ENCODE peak calls at places on chromosome 12, in four cellular contexts. P, J, W and I are unnamed samples.

GRCh38 chr12:9649532-9649940 is 20.0 kb upstream of the CLEC2D start:
- DNase-seq in J (no peak), P (no peak), W (no peak), I (no peak)

GRCh38 chr12:75447695-75448393 is 32.7 kb upstream of the GLIPR1 start:
- DNase-seq in J (no peak), W (peak; percentile 55), P (no peak), I (peak; percentile 2)

GRCh38 chr12:66713984-66714383 is 35.1 kb upstream of the GRIP1 start:
- DNase-seq in P (no peak), J (no peak), W (no peak), I (no peak)

GRCh38 chr12:78442454-78442801 is 422.1 kb upstream of the SYT1 start:
- DNase-seq in W (peak; percentile 6), P (no peak), J (peak; percentile 61), I (no peak)

GRCh38 chr12:71558445-71558844 is 105.2 kb downstream of the ZFC3H1 start:
- DNase-seq in W (no peak), P (no peak), J (peak; percentile 29), I (no peak)

GRCh38 chr12:53223391-53224267 is 8.4 kb downstream of the RARG start:
- DNase-seq in P (no peak), J (peak; percentile 73), W (peak; percentile 59), I (no peak)

GRCh38 chr12:5768171-5768879 is 176.7 kb downstream of the ANO2 start:
- DNase-seq in J (no peak), W (no peak), P (no peak), I (no peak)

GRCh38 chr12:76247026-76247688 is 101.1 kb downstream of the BBS10 start:
- DNase-seq in W (no peak), P (no peak), J (peak; percentile 67), I (no peak)

GRCh38 chr12:59937148-59937547 is 341.3 kb downstream of the SLC16A7 start:
- DNase-seq in P (no peak), J (peak; percentile 21), W (no peak), I (no peak)

GRCh38 chr12:31740618-31741017 is 11.8 kb upstream of the AMN1 start:
- DNase-seq in J (no peak), P (no peak), W (no peak), I (no peak)

GRCh38 chr12:106006940-106007339 is 131.8 kb downstream of the NUAK1 start:
- DNase-seq in W (no peak), P (no peak), J (no peak), I (no peak)

GRCh38 chr12:131368073-131369071 is 342.5 kb upstream of the SFSWAP start:
- DNase-seq in J (no peak), P (peak; percentile 78), W (no peak), I (no peak)

GRCh38 chr12:42360747-42361403 is 34.9 kb downstream of the PPHLN1 start:
- DNase-seq in P (peak; percentile 63), W (no peak), J (no peak), I (no peak)

GRCh38 chr12:76303365-76303764 is 44.9 kb downstream of the BBS10 start:
- DNase-seq in J (no peak), W (no peak), P (no peak), I (no peak)

GRCh38 chr12:1932264-1932777 is 13.9 kb upstream of the CACNA2D4 start:
- DNase-seq in W (no peak), J (peak; percentile 30), P (peak; percentile 84), I (no peak)

GRCh38 chr12:26690601-26691000 is 142.4 kb downstream of the ITPR2 start:
- DNase-seq in P (no peak), W (no peak), J (no peak), I (no peak)

GRCh38 chr12:28051516-28052456 is 79.3 kb upstream of the PTHLH start:
- DNase-seq in J (peak; percentile 65), W (no peak), P (no peak), I (no peak)

GRCh38 chr12:46792925-46793324 is 32.9 kb downstream of the SLC38A4 start:
- DNase-seq in W (no peak), J (no peak), P (no peak), I (no peak)

GRCh38 chr12:130041983-130042812 is 120.1 kb upstream of the FZD10 start:
- DNase-seq in W (no peak), J (no peak), P (peak; percentile 89), I (peak; percentile 57)

GRCh38 chr12:105742567-105742874 is 396.2 kb downstream of the NUAK1 start:
- DNase-seq in J (no peak), W (no peak), P (no peak), I (no peak)

GRCh38 chr12:6367065-6367968 is 8.0 kb downstream of the SCNN1A start:
- DNase-seq in P (no peak), W (no peak), J (no peak), I (no peak)

GRCh38 chr12:27213830-27214787 is 30.0 kb upstream of the STK38L start:
- DNase-seq in W (no peak), P (no peak), J (no peak), I (no peak)

GRCh38 chr12:125125271-125125670 is 60.0 kb downstream of the AACS start:
- DNase-seq in P (no peak), J (no peak), W (no peak), I (no peak)

GRCh38 chr12:46430340-46430948 is 57.9 kb upstream of the SLC38A2 start:
- DNase-seq in J (peak; percentile 78), P (no peak), W (peak; percentile 95), I (peak; percentile 89)

GRCh38 chr12:78977463-78977862 is 112.9 kb downstream of the SYT1 start:
- DNase-seq in J (no peak), W (no peak), P (no peak), I (no peak)

GRCh38 chr12:71392521-71393145 is 47.0 kb upstream of the LGR5 start:
- DNase-seq in P (no peak), W (peak; percentile 33), J (peak; percentile 81), I (peak; percentile 59)

GRCh38 chr12:128852885-128853284 is 393 bp upstream of the GLT1D1 start:
- DNase-seq in W (no peak), P (no peak), J (no peak), I (no peak)

GRCh38 chr12:78403681-78404080 is 460.9 kb upstream of the SYT1 start:
- DNase-seq in W (no peak), J (peak; percentile 67), P (no peak), I (no peak)

GRCh38 chr12:114218136-114218535 is 187.8 kb downstream of the TBX5 start:
- DNase-seq in J (peak; percentile 31), W (no peak), P (no peak), I (no peak)

GRCh38 chr12:114215766-114216165 is 190.2 kb downstream of the TBX5 start:
- DNase-seq in W (no peak), P (no peak), J (no peak), I (no peak)

GRCh38 chr12:114209852-114210251 is 196.1 kb downstream of the TBX5 start:
- DNase-seq in W (no peak), P (no peak), J (no peak), I (no peak)

DNA sequence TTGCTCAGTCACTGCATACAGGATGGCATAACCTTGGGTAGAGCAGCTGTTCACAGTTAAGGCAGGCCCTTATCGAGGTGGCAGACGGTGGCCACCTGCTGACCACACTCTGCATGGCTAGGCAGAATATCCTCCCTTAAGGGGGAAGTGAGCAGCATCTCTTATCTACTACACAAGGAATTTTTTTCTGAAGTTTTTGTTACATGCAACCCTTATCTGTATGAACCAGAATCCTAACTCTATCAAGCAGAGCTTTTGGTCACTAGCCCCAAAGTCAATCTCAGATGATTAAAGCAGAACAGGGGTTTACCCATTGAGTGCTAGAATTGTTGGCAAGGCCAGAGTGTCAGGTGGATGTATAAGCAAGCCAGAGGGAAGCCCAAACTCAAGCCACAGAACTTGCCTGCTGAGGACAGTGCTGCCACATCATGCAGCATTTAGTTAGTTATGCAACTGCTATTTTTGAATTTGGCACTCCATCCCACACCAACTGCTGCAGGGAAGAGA is 192.8 kb downstream of the TBX5 start:
- DNase-seq in P (no peak), W (no peak), J (no peak), I (no peak)
- TF ChIP-seq CTCF in P (no peak), W (no peak), J (no peak), I (no peak)

GRCh38 chr12:14365294-14366210 is at the start of gene ATF7IP:
- DNase-seq in J (peak; percentile 98), P (peak; percentile 99), W (peak; percentile 91), I (peak; percentile 98)
- TF ChIP-seq CTCF in J (peak; percentile 46), P (no peak), W (peak; percentile 69), I (peak; percentile 21)

GRCh38 chr12:51378749-51379148 is 12.5 kb downstream of the GALNT6 start:
- DNase-seq in W (no peak), P (no peak), J (no peak), I (no peak)
- TF ChIP-seq CTCF in W (no peak), P (no peak), J (no peak), I (no peak)

GRCh38 chr12:11807453-11807852 is 158.0 kb downstream of the ETV6 start:
- DNase-seq in J (no peak), W (no peak), P (no peak), I (no peak)

GRCh38 chr12:11801643-11802042 is 152.2 kb downstream of the ETV6 start:
- DNase-seq in P (no peak), W (peak; percentile 66), J (no peak), I (peak; percentile 44)

GRCh38 chr12:11804130-11804529 is 154.7 kb downstream of the ETV6 start:
- DNase-seq in J (no peak), W (no peak), P (no peak), I (no peak)

GRCh38 chr12:11805680-11806079 is 156.2 kb downstream of the ETV6 start:
- DNase-seq in J (no peak), W (no peak), P (no peak), I (no peak)

GRCh38 chr12:11805043-11805442 is 155.6 kb downstream of the ETV6 start:
- DNase-seq in W (no peak), J (no peak), P (no peak), I (no peak)
- TF ChIP-seq CTCF in W (peak; percentile 34), J (peak; percentile 18), P (no peak), I (no peak)

DNA sequence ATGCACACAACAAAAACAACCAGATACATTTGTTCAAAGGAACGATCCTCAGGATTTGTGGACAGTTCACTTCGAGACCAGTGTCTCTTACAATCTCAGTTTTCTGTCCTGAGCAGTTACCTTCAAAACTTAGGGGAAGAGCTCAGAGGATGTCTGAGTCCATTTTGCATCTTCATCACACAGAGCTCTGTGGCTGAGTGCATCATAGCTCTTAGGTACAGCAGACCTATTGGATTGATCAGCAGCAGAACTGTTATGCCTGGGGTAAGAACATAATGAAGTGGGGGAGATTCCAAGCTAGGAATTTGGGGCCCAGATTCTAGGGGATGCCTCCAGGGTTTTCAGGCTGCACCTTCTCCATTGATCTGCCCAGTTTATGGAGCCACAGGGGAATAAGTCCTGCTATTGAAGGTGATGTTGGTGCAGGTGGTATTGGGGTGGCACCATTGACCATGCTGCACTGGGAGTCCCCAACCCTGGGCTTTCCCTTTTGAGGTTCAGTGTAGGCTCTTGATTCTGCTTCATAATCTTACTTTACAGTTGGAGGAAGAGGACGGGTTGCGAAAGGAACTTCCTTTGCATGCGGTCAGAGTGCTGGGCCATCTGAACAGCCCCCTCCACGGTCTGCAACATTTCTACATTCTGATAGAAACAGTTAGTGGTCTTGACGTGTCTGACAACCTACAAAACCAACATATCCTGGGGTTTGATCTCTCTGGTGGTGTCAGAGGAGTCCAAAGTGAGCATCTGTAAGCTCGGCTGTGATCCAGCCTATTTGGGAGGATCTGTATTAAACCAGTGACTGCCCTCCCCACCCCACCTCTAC is 112.8 kb downstream of the CHST11 start:
- DNase-seq in W (no peak), P (no peak), J (no peak), I (no peak)
- TF ChIP-seq CTCF in W (no peak), P (no peak), J (no peak), I (no peak)